ENCODE peak calls at places on chromosomes 4 and X, in four cellular contexts. Q is K562, K is HepG2, L is GM12878. D is an unnamed sample.

GRCh38 chr4:94636004-94636403 is 121.8 kb upstream of the BMPR1B start:
- DNase-seq in Q (no peak), K (no peak), L (no peak), D (no peak)

GRCh38 chrX:37504991-37505390 is 66.5 kb upstream of the LANCL3 start:
- DNase-seq in Q (no peak), K (no peak), L (no peak), D (no peak)

GRCh38 chr4:54678826-54679225 is 21.1 kb downstream of the KIT start:
- DNase-seq in Q (no peak), K (no peak), L (no peak), D (no peak)

GRCh38 chr4:148116971-148117370 is 325.2 kb downstream of the NR3C2 start:
- DNase-seq in Q (no peak), K (no peak), L (no peak), D (no peak)

GRCh38 chr4:37742149-37742548 is 56.0 kb upstream of the RELL1 start:
- DNase-seq in Q (no peak), K (peak), L (no peak), D (no peak)

GRCh38 chrX:154515803-154516654 is at the start of gene FAM3A:
- DNase-seq in Q (peak), K (peak), L (peak), D (peak)

GRCh38 chrX:107773206-107773605 is 2.4 kb downstream of the TSC22D3 start:
- DNase-seq in Q (no peak), K (no peak), L (no peak), D (no peak)

GRCh38 chrX:13472975-13473665 is 96.3 kb upstream of the EGFL6 start:
- DNase-seq in Q (peak), K (no peak), L (peak), D (no peak)

GRCh38 chr4:91113130-91113706 is 986.0 kb downstream of the CCSER1 start:
- DNase-seq in Q (peak), K (peak), L (peak), D (peak)

GRCh38 chr4:13647012-13647411 is 19.5 kb upstream of the BOD1L1 start:
- DNase-seq in Q (no peak), K (no peak), L (no peak), D (no peak)

GRCh38 chr4:110042540-110043517 is 130.1 kb downstream of the EGF start:
- DNase-seq in Q (no peak), K (no peak), L (no peak), D (no peak)

GRCh38 chr4:87185471-87185870 is 34.9 kb downstream of the KLHL8 start:
- DNase-seq in Q (no peak), K (no peak), L (no peak), D (no peak)

GRCh38 chr4:20043992-20044391 is 207.7 kb upstream of the SLIT2 start:
- DNase-seq in Q (no peak), K (no peak), L (no peak), D (no peak)

GRCh38 chr4:15231265-15232091 is 196.4 kb upstream of the C1QTNF7 start:
- DNase-seq in Q (peak), K (peak), L (peak), D (peak)

GRCh38 chr4:102663073-102663472 is 97.7 kb downstream of the MANBA start:
- DNase-seq in Q (no peak), K (no peak), L (no peak), D (no peak)

GRCh38 chr4:74531952-74532794 is 87.2 kb downstream of the AREG start:
- DNase-seq in Q (peak), K (peak), L (peak), D (peak)

GRCh38 chr4:112007361-112007760 is 137.9 kb upstream of the FAM241A start:
- DNase-seq in Q (no peak), K (no peak), L (no peak), D (no peak)

GRCh38 chrX:2863646-2864045 is 34.9 kb downstream of the GYG2 start:
- DNase-seq in Q (no peak), K (no peak), L (no peak), D (no peak)

GRCh38 chr4:83561381-83561780 is 25.5 kb downstream of the GPAT3 start:
- DNase-seq in Q (no peak), K (peak), L (no peak), D (no peak)

GRCh38 chr4:153466637-153467153 is 535 bp downstream of the TMEM131L start:
- DNase-seq in Q (no peak), K (no peak), L (no peak), D (peak)

GRCh38 chr4:81196126-81196650 is 18.8 kb downstream of the PRKG2 start:
- DNase-seq in Q (no peak), K (no peak), L (no peak), D (no peak)

GRCh38 chrX:40010550-40011364 is 87.0 kb downstream of the BCOR start:
- DNase-seq in Q (no peak), K (peak), L (no peak), D (no peak)

GRCh38 chr4:185538806-185539205 is 3.5 kb upstream of the PDLIM3 start:
- DNase-seq in Q (no peak), K (no peak), L (no peak), D (no peak)
- TF ChIP-seq TARDBP in Q (no peak), K (no peak), L (no peak), D (no peak)

DNA sequence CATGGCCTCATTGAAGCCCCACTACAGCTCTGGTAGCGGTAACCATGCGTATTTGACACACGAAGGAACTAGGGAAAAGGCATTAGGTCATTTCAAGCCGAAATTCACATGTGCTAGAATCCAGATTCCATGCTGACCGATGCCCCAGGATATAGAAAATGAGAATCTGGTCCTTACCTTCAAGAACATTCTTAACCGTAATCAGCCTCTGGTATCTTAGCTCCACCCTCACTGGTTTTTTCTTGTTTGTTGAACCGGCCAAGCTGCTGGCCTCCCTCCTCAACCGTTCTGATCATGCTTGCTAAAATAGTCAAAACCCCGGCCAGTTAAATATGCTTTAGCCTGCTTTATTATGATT is 875 bp downstream of the HPRT1 start:
- DNase-seq in Q (peak), K (no peak), L (no peak), D (no peak)
- TF ChIP-seq BHLHE40 in Q (no peak), K (no peak), L (no peak), D (no peak)

GRCh38 chr4:10084651-10085320 is 31.8 kb downstream of the WDR1 start:
- DNase-seq in Q (no peak), K (no peak), L (no peak), D (no peak)

GRCh38 chr4:10083331-10083769 is 33.2 kb downstream of the WDR1 start:
- DNase-seq in Q (no peak), K (no peak), L (no peak), D (no peak)

GRCh38 chr4:10082459-10083272 is 33.9 kb downstream of the WDR1 start:
- DNase-seq in Q (no peak), K (no peak), L (no peak), D (no peak)

GRCh38 chr4:10085386-10085785 is 31.2 kb downstream of the WDR1 start:
- DNase-seq in Q (no peak), K (no peak), L (no peak), D (no peak)

DNA sequence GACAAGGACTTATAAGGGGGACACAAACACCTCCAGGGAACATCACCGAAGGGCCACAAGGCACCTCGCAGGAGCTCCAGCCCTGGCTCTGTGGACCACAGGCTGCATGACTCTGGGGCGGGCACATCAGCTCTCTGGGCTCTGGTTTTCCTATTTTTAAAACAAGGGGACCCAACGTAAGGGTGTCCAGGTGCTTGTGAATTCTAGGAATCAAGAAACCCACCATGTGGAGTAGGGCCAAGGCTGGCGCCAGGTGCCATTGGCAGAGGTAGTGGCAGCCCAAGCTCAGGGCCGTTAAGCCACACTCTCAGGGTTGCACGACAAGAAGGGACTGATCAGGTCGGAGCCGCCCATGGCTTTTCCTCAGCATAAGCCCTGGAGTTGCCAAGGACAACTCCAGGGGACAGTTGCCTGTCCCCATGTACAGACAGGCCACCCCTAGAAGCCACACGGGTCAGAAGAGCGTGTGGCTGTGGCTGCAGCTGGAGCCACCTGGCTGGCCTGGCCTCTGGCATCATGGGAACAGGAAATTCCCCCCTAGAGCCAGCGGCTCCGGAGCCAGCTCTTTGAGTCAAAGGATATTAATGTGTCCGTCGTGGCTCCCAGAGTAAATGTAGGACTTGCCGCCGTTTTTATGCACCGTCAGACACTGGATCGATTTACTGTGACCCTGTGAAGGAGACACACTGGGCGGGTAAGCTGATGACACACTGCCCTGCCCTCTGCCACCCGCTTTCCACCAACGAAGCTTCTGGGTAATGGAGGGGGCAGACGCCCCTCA is 32.5 kb downstream of the WDR1 start:
- DNase-seq in Q (no peak), K (no peak), L (no peak), D (no peak)
- TF ChIP-seq TARDBP in Q (no peak), K (no peak), L (no peak), D (no peak)

GRCh38 chrX:47623540-47624027 is 3.9 kb upstream of the SYN1 start:
- DNase-seq in Q (no peak), K (peak), L (no peak), D (peak)
- TF ChIP-seq BHLHE40 in Q (no peak), K (no peak), L (peak), D (no peak)

GRCh38 chrX:53280316-53280702 is 1.1 kb downstream of the IQSEC2 start:
- DNase-seq in Q (no peak), K (no peak), L (no peak), D (no peak)

GRCh38 chrX:53280703-53281320 is 572 bp downstream of the IQSEC2 start:
- DNase-seq in Q (no peak), K (no peak), L (no peak), D (no peak)

GRCh38 chrX:53282313-53282712 is 929 bp upstream of the IQSEC2 start:
- DNase-seq in Q (no peak), K (no peak), L (no peak), D (no peak)

GRCh38 chrX:53283099-53283498 is 1.7 kb upstream of the IQSEC2 start:
- DNase-seq in Q (no peak), K (no peak), L (no peak), D (no peak)

GRCh38 chrX:53281321-53281822 is at the start of gene IQSEC2:
- DNase-seq in Q (peak), K (no peak), L (no peak), D (peak)
- TF ChIP-seq TARDBP in Q (no peak), K (no peak), L (no peak), D (no peak)

DNA sequence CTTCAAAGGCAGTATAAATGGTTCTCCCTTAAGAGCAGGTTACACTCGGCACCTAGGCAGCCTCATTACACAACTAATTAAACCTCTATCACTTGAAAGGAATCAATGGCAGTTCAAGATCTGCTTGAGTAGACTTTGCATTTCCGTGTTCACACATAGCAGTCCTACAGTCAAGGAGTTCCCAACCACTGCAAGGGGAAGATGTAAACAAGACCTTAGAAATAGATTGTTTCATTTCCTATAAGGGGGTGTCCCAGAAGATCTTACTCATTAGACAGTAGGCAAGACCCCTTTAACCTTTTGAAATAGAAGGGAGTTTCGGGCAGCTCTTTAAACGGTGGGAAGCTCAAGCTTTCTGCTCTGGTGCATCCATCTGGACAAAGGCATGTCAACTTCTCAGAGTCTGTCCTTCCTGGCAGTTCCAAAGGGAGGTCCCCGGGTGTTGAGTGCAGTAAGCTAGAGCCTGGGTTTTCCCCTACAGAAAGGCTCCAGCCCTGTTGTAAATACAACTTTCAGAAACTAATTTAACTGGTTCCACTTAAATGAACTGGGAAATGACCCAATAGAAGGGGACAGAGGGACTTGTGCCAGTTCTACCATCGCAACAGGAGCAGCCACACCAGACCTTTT is 150.8 kb downstream of the RBMX2 start:
- DNase-seq in Q (no peak), K (no peak), L (no peak), D (no peak)
- TF ChIP-seq BHLHE40 in Q (no peak), K (no peak), L (no peak), D (no peak)

DNA sequence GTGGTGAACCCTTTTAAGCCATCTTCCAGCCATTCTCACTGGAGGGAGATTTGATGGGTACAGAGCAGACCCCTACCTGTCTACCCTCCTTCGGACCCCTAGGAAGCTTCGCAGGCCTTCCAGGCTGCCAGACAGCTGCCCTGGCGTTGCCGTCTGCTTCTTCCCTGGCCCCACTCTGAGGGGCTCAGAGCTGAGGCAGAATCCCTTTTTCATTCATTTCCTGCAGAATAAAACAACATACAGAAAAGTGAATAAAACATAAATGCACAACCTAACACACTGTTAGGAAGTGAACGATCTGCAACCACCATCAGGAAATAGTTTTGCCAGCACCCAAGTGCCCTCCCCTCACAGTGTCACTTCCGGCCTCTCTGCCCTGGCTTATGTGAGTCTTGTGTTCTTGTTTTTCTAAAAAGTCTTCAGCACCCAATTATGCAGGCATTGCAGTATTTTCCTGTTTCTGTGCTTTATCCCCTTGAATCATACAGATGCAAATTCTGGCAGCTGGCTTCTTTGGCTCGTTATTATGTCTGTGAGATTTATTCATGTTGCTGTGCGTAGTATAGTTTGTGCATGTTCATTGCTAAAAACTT is 5.6 kb upstream of the ADD1 start:
- DNase-seq in Q (no peak), K (no peak), L (no peak), D (no peak)
- TF ChIP-seq TARDBP in Q (no peak), K (no peak), L (no peak), D (no peak)

DNA sequence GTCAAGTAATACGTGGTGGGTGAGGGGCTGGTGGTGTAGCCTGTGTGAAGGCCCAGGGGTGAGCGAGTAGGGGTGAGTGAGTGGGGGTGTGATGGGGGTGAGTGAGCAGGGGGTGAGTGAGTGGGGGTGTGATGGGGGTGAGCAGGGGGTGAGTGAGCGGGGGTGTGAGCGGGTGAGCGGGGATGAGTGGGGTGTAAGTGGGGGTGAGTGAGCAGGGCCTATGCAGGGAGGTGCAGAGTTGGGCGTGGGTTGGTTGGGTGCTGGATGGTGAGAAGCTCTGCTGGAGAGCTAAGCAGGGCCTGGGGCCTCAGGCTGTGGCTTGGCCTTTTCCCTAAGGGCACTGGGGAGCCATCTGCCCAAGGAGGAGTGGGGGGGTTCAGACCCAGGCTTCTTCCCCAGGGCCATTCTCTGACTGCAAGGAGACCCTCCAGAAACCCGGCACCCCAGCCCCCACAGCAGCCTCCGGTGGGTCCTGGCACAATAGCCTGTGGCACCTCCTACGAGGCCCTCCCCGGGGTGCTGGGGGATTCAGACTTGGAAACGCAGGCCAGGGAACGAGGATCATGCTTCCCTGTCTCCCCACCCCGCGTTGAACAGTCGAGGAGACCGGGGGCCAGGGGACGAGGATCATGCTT is 30.4 kb downstream of the SH3TC1 start:
- DNase-seq in Q (no peak), K (no peak), L (no peak), D (no peak)
- TF ChIP-seq BHLHE40 in Q (no peak), K (no peak), L (no peak), D (no peak)

GRCh38 chr4:99808260-99808857 is 8.3 kb upstream of the DAPP1 start:
- DNase-seq in Q (peak), K (peak), L (no peak), D (peak)
- TF ChIP-seq TARDBP in Q (no peak), K (no peak), L (no peak), D (no peak)

D was measured in HEK293T.